ENCODE peak calls at places on chromosomes 13 and 19, in nine cellular contexts. One of them, this sample, is unnamed.

GRCh38 chr19:13056052-13056660 is 46.5 kb downstream of the LYL1 start:
- DNase-seq in T1000: peak
- DNase-seq in lower lobe of right lung: peak
- DNase-seq in A549: no peak
- DNase-seq in GM13977: no peak
- DNase-seq in T-helper 2 cell treated with Interferon-gamma antibody and Interleukin-4, amounts not matched to agents 5 μg/mL and 100 μg/mL, for 36 hours: no peak
- DNase-seq in endodermal cell: peak
- DNase-seq in NCI-H1105 treated with DMSO at 0.1 percent for 48 hours: no peak
- DNase-seq in NCI-H1092 treated with DMSO at 0.1 percent for 48 hours: no peak
- DNase-seq in this sample: peak

GRCh38 chr19:35346193-35347052 is 1.3 kb upstream of the FFAR1 start:
- DNase-seq in T1000: no peak
- DNase-seq in lower lobe of right lung: peak
- DNase-seq in A549: no peak
- DNase-seq in GM13977: peak
- DNase-seq in T-helper 2 cell treated with Interferon-gamma antibody and Interleukin-4, amounts not matched to agents 5 μg/mL and 100 μg/mL, for 36 hours: peak
- DNase-seq in endodermal cell: peak
- DNase-seq in NCI-H1105 treated with DMSO at 0.1 percent for 48 hours: peak
- DNase-seq in NCI-H1092 treated with DMSO at 0.1 percent for 48 hours: no peak
- DNase-seq in this sample: no peak

GRCh38 chr13:59641261-59641660 is 522.5 kb downstream of the DIAPH3 start:
- DNase-seq in T1000: no peak
- DNase-seq in lower lobe of right lung: no peak
- DNase-seq in A549: no peak
- DNase-seq in GM13977: no peak
- DNase-seq in T-helper 2 cell treated with Interferon-gamma antibody and Interleukin-4, amounts not matched to agents 5 μg/mL and 100 μg/mL, for 36 hours: no peak
- DNase-seq in endodermal cell: peak
- DNase-seq in NCI-H1105 treated with DMSO at 0.1 percent for 48 hours: no peak
- DNase-seq in NCI-H1092 treated with DMSO at 0.1 percent for 48 hours: no peak
- DNase-seq in this sample: no peak

GRCh38 chr19:58001895-58002369 is 688 bp downstream of the ZNF606 start:
- DNase-seq in T1000: peak
- DNase-seq in lower lobe of right lung: no peak
- DNase-seq in A549: no peak
- DNase-seq in GM13977: peak
- DNase-seq in T-helper 2 cell treated with Interferon-gamma antibody and Interleukin-4, amounts not matched to agents 5 μg/mL and 100 μg/mL, for 36 hours: peak
- DNase-seq in endodermal cell: no peak
- DNase-seq in NCI-H1105 treated with DMSO at 0.1 percent for 48 hours: no peak
- DNase-seq in NCI-H1092 treated with DMSO at 0.1 percent for 48 hours: no peak
- DNase-seq in this sample: no peak

GRCh38 chr19:5083547-5083965 is 114.6 kb downstream of the KDM4B start:
- DNase-seq in T1000: no peak
- DNase-seq in lower lobe of right lung: no peak
- DNase-seq in A549: no peak
- DNase-seq in GM13977: no peak
- DNase-seq in T-helper 2 cell treated with Interferon-gamma antibody and Interleukin-4, amounts not matched to agents 5 μg/mL and 100 μg/mL, for 36 hours: no peak
- DNase-seq in endodermal cell: no peak
- DNase-seq in NCI-H1105 treated with DMSO at 0.1 percent for 48 hours: no peak
- DNase-seq in NCI-H1092 treated with DMSO at 0.1 percent for 48 hours: no peak
- DNase-seq in this sample: no peak

GRCh38 chr13:27006519-27007161 is 165.0 kb downstream of the USP12 start:
- DNase-seq in T1000: no peak
- DNase-seq in lower lobe of right lung: peak
- DNase-seq in A549: no peak
- DNase-seq in GM13977: no peak
- DNase-seq in T-helper 2 cell treated with Interferon-gamma antibody and Interleukin-4, amounts not matched to agents 5 μg/mL and 100 μg/mL, for 36 hours: no peak
- DNase-seq in endodermal cell: peak
- DNase-seq in NCI-H1105 treated with DMSO at 0.1 percent for 48 hours: peak
- DNase-seq in NCI-H1092 treated with DMSO at 0.1 percent for 48 hours: peak
- DNase-seq in this sample: no peak

GRCh38 chr13:107373551-107373950 is 805.6 kb upstream of the ARGLU1 start:
- DNase-seq in T1000: no peak
- DNase-seq in lower lobe of right lung: no peak
- DNase-seq in A549: no peak
- DNase-seq in GM13977: no peak
- DNase-seq in T-helper 2 cell treated with Interferon-gamma antibody and Interleukin-4, amounts not matched to agents 5 μg/mL and 100 μg/mL, for 36 hours: no peak
- DNase-seq in endodermal cell: peak
- DNase-seq in NCI-H1105 treated with DMSO at 0.1 percent for 48 hours: peak
- DNase-seq in NCI-H1092 treated with DMSO at 0.1 percent for 48 hours: peak
- DNase-seq in this sample: peak

GRCh38 chr13:114235697-114236096 is 1.0 kb downstream of the CDC16 start:
- DNase-seq in T1000: no peak
- DNase-seq in lower lobe of right lung: no peak
- DNase-seq in A549: no peak
- DNase-seq in GM13977: no peak
- DNase-seq in T-helper 2 cell treated with Interferon-gamma antibody and Interleukin-4, amounts not matched to agents 5 μg/mL and 100 μg/mL, for 36 hours: no peak
- DNase-seq in endodermal cell: no peak
- DNase-seq in NCI-H1105 treated with DMSO at 0.1 percent for 48 hours: no peak
- DNase-seq in NCI-H1092 treated with DMSO at 0.1 percent for 48 hours: no peak
- DNase-seq in this sample: no peak

GRCh38 chr13:97005631-97006262 is 11.5 kb upstream of the OXGR1 start:
- DNase-seq in T1000: no peak
- DNase-seq in lower lobe of right lung: no peak
- DNase-seq in A549: no peak
- DNase-seq in GM13977: no peak
- DNase-seq in T-helper 2 cell treated with Interferon-gamma antibody and Interleukin-4, amounts not matched to agents 5 μg/mL and 100 μg/mL, for 36 hours: no peak
- DNase-seq in endodermal cell: no peak
- DNase-seq in NCI-H1105 treated with DMSO at 0.1 percent for 48 hours: no peak
- DNase-seq in NCI-H1092 treated with DMSO at 0.1 percent for 48 hours: no peak
- DNase-seq in this sample: no peak

GRCh38 chr13:101053289-101053688 is 363.0 kb downstream of the NALCN start:
- DNase-seq in T1000: no peak
- DNase-seq in lower lobe of right lung: no peak
- DNase-seq in A549: no peak
- DNase-seq in GM13977: no peak
- DNase-seq in T-helper 2 cell treated with Interferon-gamma antibody and Interleukin-4, amounts not matched to agents 5 μg/mL and 100 μg/mL, for 36 hours: no peak
- DNase-seq in endodermal cell: no peak
- DNase-seq in NCI-H1105 treated with DMSO at 0.1 percent for 48 hours: no peak
- DNase-seq in NCI-H1092 treated with DMSO at 0.1 percent for 48 hours: no peak
- DNase-seq in this sample: no peak

GRCh38 chr13:112651306-112651705 is 38.5 kb upstream of the ATP11A start:
- DNase-seq in T1000: no peak
- DNase-seq in lower lobe of right lung: no peak
- DNase-seq in A549: no peak
- DNase-seq in GM13977: no peak
- DNase-seq in T-helper 2 cell treated with Interferon-gamma antibody and Interleukin-4, amounts not matched to agents 5 μg/mL and 100 μg/mL, for 36 hours: no peak
- DNase-seq in endodermal cell: no peak
- DNase-seq in NCI-H1105 treated with DMSO at 0.1 percent for 48 hours: no peak
- DNase-seq in NCI-H1092 treated with DMSO at 0.1 percent for 48 hours: no peak
- DNase-seq in this sample: no peak

GRCh38 chr13:67990868-67991267 is 760.7 kb upstream of the PCDH9 start:
- DNase-seq in T1000: no peak
- DNase-seq in lower lobe of right lung: no peak
- DNase-seq in A549: no peak
- DNase-seq in GM13977: no peak
- DNase-seq in T-helper 2 cell treated with Interferon-gamma antibody and Interleukin-4, amounts not matched to agents 5 μg/mL and 100 μg/mL, for 36 hours: no peak
- DNase-seq in endodermal cell: no peak
- DNase-seq in NCI-H1105 treated with DMSO at 0.1 percent for 48 hours: no peak
- DNase-seq in NCI-H1092 treated with DMSO at 0.1 percent for 48 hours: no peak
- DNase-seq in this sample: no peak

GRCh38 chr13:21625366-21625765 is 21.4 kb upstream of the MICU2 start:
- DNase-seq in T1000: no peak
- DNase-seq in lower lobe of right lung: no peak
- DNase-seq in A549: peak
- DNase-seq in GM13977: peak
- DNase-seq in T-helper 2 cell treated with Interferon-gamma antibody and Interleukin-4, amounts not matched to agents 5 μg/mL and 100 μg/mL, for 36 hours: no peak
- DNase-seq in endodermal cell: no peak
- DNase-seq in NCI-H1105 treated with DMSO at 0.1 percent for 48 hours: peak
- DNase-seq in NCI-H1092 treated with DMSO at 0.1 percent for 48 hours: peak
- DNase-seq in this sample: peak

GRCh38 chr19:17530586-17530985 is 19.1 kb downstream of the PGLS start:
- DNase-seq in T1000: no peak
- DNase-seq in lower lobe of right lung: no peak
- DNase-seq in A549: no peak
- DNase-seq in GM13977: no peak
- DNase-seq in T-helper 2 cell treated with Interferon-gamma antibody and Interleukin-4, amounts not matched to agents 5 μg/mL and 100 μg/mL, for 36 hours: no peak
- DNase-seq in endodermal cell: peak
- DNase-seq in NCI-H1105 treated with DMSO at 0.1 percent for 48 hours: no peak
- DNase-seq in NCI-H1092 treated with DMSO at 0.1 percent for 48 hours: peak
- DNase-seq in this sample: no peak

GRCh38 chr19:18712981-18713380 is 29.5 kb downstream of the CRTC1 start:
- DNase-seq in T1000: no peak
- DNase-seq in lower lobe of right lung: no peak
- DNase-seq in A549: no peak
- DNase-seq in GM13977: no peak
- DNase-seq in T-helper 2 cell treated with Interferon-gamma antibody and Interleukin-4, amounts not matched to agents 5 μg/mL and 100 μg/mL, for 36 hours: no peak
- DNase-seq in endodermal cell: no peak
- DNase-seq in NCI-H1105 treated with DMSO at 0.1 percent for 48 hours: no peak
- DNase-seq in NCI-H1092 treated with DMSO at 0.1 percent for 48 hours: no peak
- DNase-seq in this sample: no peak

GRCh38 chr19:35714601-35715354 is 3.0 kb upstream of the KMT2B start:
- DNase-seq in T1000: no peak
- DNase-seq in lower lobe of right lung: no peak
- DNase-seq in A549: peak
- DNase-seq in GM13977: no peak
- DNase-seq in T-helper 2 cell treated with Interferon-gamma antibody and Interleukin-4, amounts not matched to agents 5 μg/mL and 100 μg/mL, for 36 hours: no peak
- DNase-seq in endodermal cell: peak
- DNase-seq in NCI-H1105 treated with DMSO at 0.1 percent for 48 hours: no peak
- DNase-seq in NCI-H1092 treated with DMSO at 0.1 percent for 48 hours: no peak
- DNase-seq in this sample: no peak

GRCh38 chr19:37763488-37763887 is 15.9 kb downstream of the ZNF573 start:
- DNase-seq in T1000: no peak
- DNase-seq in lower lobe of right lung: no peak
- DNase-seq in A549: no peak
- DNase-seq in GM13977: no peak
- DNase-seq in T-helper 2 cell treated with Interferon-gamma antibody and Interleukin-4, amounts not matched to agents 5 μg/mL and 100 μg/mL, for 36 hours: no peak
- DNase-seq in endodermal cell: no peak
- DNase-seq in NCI-H1105 treated with DMSO at 0.1 percent for 48 hours: no peak
- DNase-seq in NCI-H1092 treated with DMSO at 0.1 percent for 48 hours: no peak
- DNase-seq in this sample: no peak

GRCh38 chr13:26513931-26514330 is 43.6 kb upstream of the WASF3 start:
- DNase-seq in T1000: no peak
- DNase-seq in lower lobe of right lung: no peak
- DNase-seq in A549: no peak
- DNase-seq in GM13977: no peak
- DNase-seq in T-helper 2 cell treated with Interferon-gamma antibody and Interleukin-4, amounts not matched to agents 5 μg/mL and 100 μg/mL, for 36 hours: no peak
- DNase-seq in endodermal cell: no peak
- DNase-seq in NCI-H1105 treated with DMSO at 0.1 percent for 48 hours: no peak
- DNase-seq in NCI-H1092 treated with DMSO at 0.1 percent for 48 hours: no peak
- DNase-seq in this sample: no peak

GRCh38 chr19:5943623-5944022 is 29.6 kb downstream of the CAPS start:
- DNase-seq in T1000: no peak
- DNase-seq in lower lobe of right lung: no peak
- DNase-seq in A549: no peak
- DNase-seq in GM13977: no peak
- DNase-seq in T-helper 2 cell treated with Interferon-gamma antibody and Interleukin-4, amounts not matched to agents 5 μg/mL and 100 μg/mL, for 36 hours: no peak
- DNase-seq in endodermal cell: no peak
- DNase-seq in NCI-H1105 treated with DMSO at 0.1 percent for 48 hours: no peak
- DNase-seq in NCI-H1092 treated with DMSO at 0.1 percent for 48 hours: no peak
- DNase-seq in this sample: no peak

GRCh38 chr13:26984337-26984736 is 187.3 kb downstream of the USP12 start:
- DNase-seq in T1000: no peak
- DNase-seq in lower lobe of right lung: no peak
- DNase-seq in A549: no peak
- DNase-seq in GM13977: no peak
- DNase-seq in T-helper 2 cell treated with Interferon-gamma antibody and Interleukin-4, amounts not matched to agents 5 μg/mL and 100 μg/mL, for 36 hours: no peak
- DNase-seq in endodermal cell: no peak
- DNase-seq in NCI-H1105 treated with DMSO at 0.1 percent for 48 hours: no peak
- DNase-seq in NCI-H1092 treated with DMSO at 0.1 percent for 48 hours: no peak
- DNase-seq in this sample: no peak

GRCh38 chr13:47794963-47795362 is 206.1 kb downstream of the SUCLA2 start:
- DNase-seq in T1000: no peak
- DNase-seq in lower lobe of right lung: no peak
- DNase-seq in A549: peak
- DNase-seq in GM13977: no peak
- DNase-seq in T-helper 2 cell treated with Interferon-gamma antibody and Interleukin-4, amounts not matched to agents 5 μg/mL and 100 μg/mL, for 36 hours: no peak
- DNase-seq in endodermal cell: no peak
- DNase-seq in NCI-H1105 treated with DMSO at 0.1 percent for 48 hours: no peak
- DNase-seq in NCI-H1092 treated with DMSO at 0.1 percent for 48 hours: no peak
- DNase-seq in this sample: no peak

GRCh38 chr13:64397699-64398098 is 2832.4 kb downstream of the PCDH9 start:
- DNase-seq in T1000: no peak
- DNase-seq in lower lobe of right lung: no peak
- DNase-seq in A549: no peak
- DNase-seq in GM13977: no peak
- DNase-seq in T-helper 2 cell treated with Interferon-gamma antibody and Interleukin-4, amounts not matched to agents 5 μg/mL and 100 μg/mL, for 36 hours: no peak
- DNase-seq in endodermal cell: no peak
- DNase-seq in NCI-H1105 treated with DMSO at 0.1 percent for 48 hours: no peak
- DNase-seq in NCI-H1092 treated with DMSO at 0.1 percent for 48 hours: no peak
- DNase-seq in this sample: no peak

GRCh38 chr19:50501186-50501567 is 9.8 kb downstream of the JOSD2 start:
- DNase-seq in T1000: no peak
- DNase-seq in lower lobe of right lung: peak
- DNase-seq in A549: peak
- DNase-seq in GM13977: no peak
- DNase-seq in T-helper 2 cell treated with Interferon-gamma antibody and Interleukin-4, amounts not matched to agents 5 μg/mL and 100 μg/mL, for 36 hours: no peak
- DNase-seq in endodermal cell: no peak
- DNase-seq in NCI-H1105 treated with DMSO at 0.1 percent for 48 hours: no peak
- DNase-seq in NCI-H1092 treated with DMSO at 0.1 percent for 48 hours: no peak
- DNase-seq in this sample: no peak

GRCh38 chr19:17739121-17739875 is 12.0 kb upstream of the FCHO1 start:
- DNase-seq in T1000: no peak
- DNase-seq in lower lobe of right lung: peak
- DNase-seq in A549: no peak
- DNase-seq in GM13977: peak
- DNase-seq in T-helper 2 cell treated with Interferon-gamma antibody and Interleukin-4, amounts not matched to agents 5 μg/mL and 100 μg/mL, for 36 hours: no peak
- DNase-seq in endodermal cell: no peak
- DNase-seq in NCI-H1105 treated with DMSO at 0.1 percent for 48 hours: no peak
- DNase-seq in NCI-H1092 treated with DMSO at 0.1 percent for 48 hours: peak
- DNase-seq in this sample: no peak